ENCODE peak calls at places on chromosome 22, in four cellular contexts. E is RWPE1; J is stimulated activated naive B cell treated with anti-CD40 and anti-IgM and Interleukin-4, amounts not matched to agents 10 μg/mL and 1 μg/mL and 100 μg/mL, for 72 hours; O is heart left ventricle. V is an unnamed sample.

GRCh38 chr22:40121463-40121862 is 56.3 kb upstream of the TNRC6B start:
- DNase-seq in E (no peak), J (no peak), O (no peak), V (no peak)

GRCh38 chr22:49976439-49977175 is 16.0 kb downstream of the PIM3 start:
- DNase-seq in J (peak), E (no peak), O (no peak), V (no peak)

GRCh38 chr22:27124336-27125023 is 467.1 kb downstream of the MIAT start:
- DNase-seq in E (no peak), J (no peak), O (peak), V (peak)

GRCh38 chr22:24592846-24593809 is at the start of gene LRRC75B:
- DNase-seq in J (peak), O (peak), E (peak), V (peak)

GRCh38 chr22:28670153-28670552 is 9.5 kb downstream of the TTC28 start:
- DNase-seq in E (no peak), O (no peak), J (no peak), V (no peak)

GRCh38 chr22:33332538-33332937 is 274.4 kb upstream of the SYN3 start:
- DNase-seq in E (no peak), J (no peak), O (no peak), V (no peak)

GRCh38 chr22:23256986-23257888 is 76.9 kb downstream of the BCR start:
- DNase-seq in J (no peak), O (peak), E (peak), V (peak)

GRCh38 chr22:46013460-46014416 is 36.8 kb upstream of the WNT7B start:
- DNase-seq in O (peak), E (peak), J (peak), V (peak)

GRCh38 chr22:39624501-39624821 is 53.9 kb downstream of the CACNA1I start:
- DNase-seq in J (no peak), E (no peak), O (no peak), V (no peak)

GRCh38 chr22:44261164-44261860 is 51.4 kb downstream of the SHISAL1 start:
- DNase-seq in O (no peak), J (no peak), E (no peak), V (no peak)

GRCh38 chr22:50696799-50697561 is 24.4 kb downstream of the SHANK3 start:
- DNase-seq in O (peak), J (no peak), E (peak), V (peak)

GRCh38 chr22:38938221-38938620 is 19.2 kb upstream of the APOBEC3A start:
- DNase-seq in E (no peak), O (no peak), J (no peak), V (no peak)

GRCh38 chr22:27650985-27651384 is 150.6 kb downstream of the MN1 start:
- DNase-seq in O (no peak), E (no peak), J (no peak), V (no peak)

GRCh38 chr22:27212617-27213177 is 555.3 kb downstream of the MIAT start:
- DNase-seq in E (no peak), O (peak), J (peak), V (peak)

GRCh38 chr22:23179381-23180294 is 671 bp upstream of the BCR start:
- DNase-seq in E (no peak), J (peak), O (peak), V (peak)

GRCh38 chr22:17131686-17132085 is 10.5 kb upstream of the TMEM121B start:
- DNase-seq in J (no peak), E (no peak), O (peak), V (no peak)

GRCh38 chr22:36135306-36135705 is 25.2 kb downstream of the APOL3 start:
- DNase-seq in E (no peak), J (no peak), O (no peak), V (no peak)

GRCh38 chr22:27962268-27963191 is 43.5 kb upstream of the PITPNB start:
- DNase-seq in J (no peak), O (no peak), E (no peak), V (peak)

GRCh38 chr22:17985606-17986005 is 38.8 kb downstream of the MICAL3 start:
- DNase-seq in O (no peak), J (no peak), E (no peak), V (no peak)

GRCh38 chr22:50544746-50545253 is 899 bp upstream of the KLHDC7B start:
- DNase-seq in O (peak), J (no peak), E (no peak), V (no peak)

GRCh38 chr22:43435851-43436535 is 24.2 kb downstream of the MPPED1 start:
- DNase-seq in J (no peak), O (no peak), E (no peak), V (no peak)

GRCh38 chr22:23180893-23181762 is 819 bp downstream of the BCR start:
- DNase-seq in J (no peak), O (peak), E (no peak), V (no peak)

GRCh38 chr22:31567702-31568101 is 71.4 kb downstream of the SFI1 start:
- DNase-seq in E (no peak), J (no peak), O (no peak), V (no peak)

GRCh38 chr22:46373838-46374662 is 38.5 kb downstream of the TRMU start:
- DNase-seq in J (no peak), O (peak), E (no peak), V (no peak)